ENCODE peak calls at places on chromosomes 1 and 21, in nine cellular contexts. One of them, this sample, is unnamed.
A peak's percentile ranks its signal among the peaks of the same experiment; 100 is the strongest.

GRCh38 chr1:228087771-228088251 is 5.3 kb downstream of the ARF1 start:
- DNase-seq in transverse colon: peak; percentile 9
- DNase-seq in aorta: peak; percentile 84
- DNase-seq in GM12878: no peak
- DNase-seq in tibial nerve: no peak
- DNase-seq in IMR-90: peak; percentile 65
- DNase-seq in A673: no peak
- DNase-seq in astrocyte: peak; percentile 74
- DNase-seq in dorsolateral prefrontal cortex: no peak
- DNase-seq in this sample: no peak

GRCh38 chr1:240797050-240797449 is 185.1 kb upstream of the GREM2 start:
- DNase-seq in IMR-90: peak; percentile 12
- DNase-seq in aorta: no peak
- DNase-seq in tibial nerve: no peak
- DNase-seq in transverse colon: no peak
- DNase-seq in A673: no peak
- DNase-seq in astrocyte: peak; percentile 47
- DNase-seq in dorsolateral prefrontal cortex: no peak
- DNase-seq in GM12878: no peak
- DNase-seq in this sample: peak; percentile 10

GRCh38 chr1:248807067-248807737 is 18.5 kb downstream of the SH3BP5L start:
- DNase-seq in astrocyte: no peak
- DNase-seq in GM12878: no peak
- DNase-seq in IMR-90: peak; percentile 39
- DNase-seq in transverse colon: peak; percentile 74
- DNase-seq in aorta: no peak
- DNase-seq in A673: peak; percentile 52
- DNase-seq in tibial nerve: no peak
- DNase-seq in dorsolateral prefrontal cortex: peak; percentile 49
- DNase-seq in this sample: peak; percentile 54

GRCh38 chr1:32965251-32965643 is 638 bp upstream of the RNF19B start:
- DNase-seq in GM12878: no peak
- DNase-seq in astrocyte: no peak
- DNase-seq in tibial nerve: no peak
- DNase-seq in IMR-90: no peak
- DNase-seq in dorsolateral prefrontal cortex: no peak
- DNase-seq in aorta: no peak
- DNase-seq in transverse colon: no peak
- DNase-seq in A673: no peak
- DNase-seq in this sample: no peak

GRCh38 chr21:34196996-34197395 is 123.6 kb downstream of the MRPS6 start:
- DNase-seq in tibial nerve: no peak
- DNase-seq in dorsolateral prefrontal cortex: no peak
- DNase-seq in transverse colon: no peak
- DNase-seq in astrocyte: no peak
- DNase-seq in A673: no peak
- DNase-seq in GM12878: no peak
- DNase-seq in aorta: no peak
- DNase-seq in IMR-90: no peak
- DNase-seq in this sample: no peak

GRCh38 chr1:151511636-151512215 is 539 bp downstream of the CGN start:
- DNase-seq in IMR-90: no peak
- DNase-seq in transverse colon: peak; percentile 66
- DNase-seq in tibial nerve: peak; percentile 15
- DNase-seq in astrocyte: no peak
- DNase-seq in aorta: no peak
- DNase-seq in dorsolateral prefrontal cortex: peak; percentile 40
- DNase-seq in A673: peak; percentile 38
- DNase-seq in GM12878: no peak
- DNase-seq in this sample: peak; percentile 74

GRCh38 chr21:43658769-43659135 is 536 bp downstream of the HSF2BP start:
- DNase-seq in tibial nerve: no peak
- DNase-seq in aorta: no peak
- DNase-seq in dorsolateral prefrontal cortex: no peak
- DNase-seq in GM12878: no peak
- DNase-seq in transverse colon: no peak
- DNase-seq in A673: no peak
- DNase-seq in astrocyte: no peak
- DNase-seq in IMR-90: no peak
- DNase-seq in this sample: no peak

GRCh38 chr1:165907256-165907857 is 79.9 kb downstream of the UCK2 start:
- DNase-seq in A673: no peak
- DNase-seq in aorta: no peak
- DNase-seq in transverse colon: no peak
- DNase-seq in GM12878: no peak
- DNase-seq in astrocyte: peak; percentile 58
- DNase-seq in tibial nerve: no peak
- DNase-seq in IMR-90: peak; percentile 80
- DNase-seq in dorsolateral prefrontal cortex: no peak
- DNase-seq in this sample: no peak

GRCh38 chr21:34073749-34074282 is 438 bp downstream of the MRPS6 start:
- DNase-seq in IMR-90: no peak
- DNase-seq in tibial nerve: no peak
- DNase-seq in dorsolateral prefrontal cortex: no peak
- DNase-seq in transverse colon: peak; percentile 52
- DNase-seq in GM12878: no peak
- DNase-seq in astrocyte: no peak
- DNase-seq in aorta: peak; percentile 84
- DNase-seq in A673: peak; percentile 51
- DNase-seq in this sample: peak; percentile 74

GRCh38 chr1:29651684-29652665 is 415.7 kb downstream of the PTPRU start:
- DNase-seq in transverse colon: no peak
- DNase-seq in aorta: no peak
- DNase-seq in dorsolateral prefrontal cortex: no peak
- DNase-seq in astrocyte: no peak
- DNase-seq in IMR-90: no peak
- DNase-seq in tibial nerve: no peak
- DNase-seq in A673: no peak
- DNase-seq in GM12878: no peak
- DNase-seq in this sample: no peak

GRCh38 chr1:30663596-30664091 is 59.7 kb downstream of the MATN1 start:
- DNase-seq in dorsolateral prefrontal cortex: no peak
- DNase-seq in tibial nerve: no peak
- DNase-seq in IMR-90: no peak
- DNase-seq in transverse colon: no peak
- DNase-seq in aorta: peak; percentile 71
- DNase-seq in astrocyte: no peak
- DNase-seq in GM12878: no peak
- DNase-seq in A673: no peak
- DNase-seq in this sample: no peak

GRCh38 chr1:43992232-43992995 is 1.0 kb downstream of the CCDC24 start:
- DNase-seq in A673: no peak
- DNase-seq in GM12878: no peak
- DNase-seq in transverse colon: no peak
- DNase-seq in tibial nerve: no peak
- DNase-seq in astrocyte: no peak
- DNase-seq in IMR-90: no peak
- DNase-seq in aorta: no peak
- DNase-seq in dorsolateral prefrontal cortex: no peak
- DNase-seq in this sample: no peak

GRCh38 chr1:194975913-194976312 is 1632.3 kb downstream of the KCNT2 start:
- DNase-seq in tibial nerve: no peak
- DNase-seq in IMR-90: peak; percentile 62
- DNase-seq in dorsolateral prefrontal cortex: no peak
- DNase-seq in transverse colon: no peak
- DNase-seq in GM12878: no peak
- DNase-seq in A673: no peak
- DNase-seq in aorta: no peak
- DNase-seq in astrocyte: peak; percentile 41
- DNase-seq in this sample: no peak

GRCh38 chr21:43767980-43768867 is 7.9 kb downstream of the CSTB start:
- DNase-seq in GM12878: no peak
- DNase-seq in IMR-90: peak; percentile 75
- DNase-seq in tibial nerve: peak; percentile 38
- DNase-seq in astrocyte: peak; percentile 87
- DNase-seq in aorta: no peak
- DNase-seq in A673: no peak
- DNase-seq in transverse colon: peak; percentile 82
- DNase-seq in dorsolateral prefrontal cortex: no peak
- DNase-seq in this sample: peak; percentile 88

GRCh38 chr1:104932030-104932915 is 1182.6 kb downstream of the AMY1C start:
- DNase-seq in A673: no peak
- DNase-seq in tibial nerve: no peak
- DNase-seq in GM12878: no peak
- DNase-seq in dorsolateral prefrontal cortex: no peak
- DNase-seq in aorta: no peak
- DNase-seq in transverse colon: no peak
- DNase-seq in astrocyte: no peak
- DNase-seq in IMR-90: no peak
- DNase-seq in this sample: no peak

GRCh38 chr1:77273891-77274290 is 7.9 kb upstream of the AK5 start:
- DNase-seq in IMR-90: peak; percentile 19
- DNase-seq in aorta: no peak
- DNase-seq in astrocyte: no peak
- DNase-seq in dorsolateral prefrontal cortex: no peak
- DNase-seq in GM12878: no peak
- DNase-seq in A673: no peak
- DNase-seq in tibial nerve: no peak
- DNase-seq in transverse colon: no peak
- DNase-seq in this sample: no peak

GRCh38 chr1:223704921-223705878 is 7.1 kb upstream of the CAPN2 start:
- DNase-seq in astrocyte: peak; percentile 71
- DNase-seq in IMR-90: peak; percentile 40
- DNase-seq in GM12878: no peak
- DNase-seq in tibial nerve: no peak
- DNase-seq in A673: peak; percentile 63
- DNase-seq in transverse colon: no peak
- DNase-seq in dorsolateral prefrontal cortex: no peak
- DNase-seq in aorta: no peak
- DNase-seq in this sample: no peak

GRCh38 chr1:156963621-156964020 is 43.2 kb downstream of the LRRC71 start:
- DNase-seq in transverse colon: no peak
- DNase-seq in IMR-90: no peak
- DNase-seq in tibial nerve: peak; percentile 12
- DNase-seq in astrocyte: no peak
- DNase-seq in dorsolateral prefrontal cortex: no peak
- DNase-seq in GM12878: no peak
- DNase-seq in aorta: no peak
- DNase-seq in A673: no peak
- DNase-seq in this sample: no peak

GRCh38 chr1:63915121-63915520 is 141.3 kb downstream of the ROR1 start:
- DNase-seq in tibial nerve: no peak
- DNase-seq in GM12878: no peak
- DNase-seq in astrocyte: peak; percentile 22
- DNase-seq in A673: peak; percentile 54
- DNase-seq in dorsolateral prefrontal cortex: no peak
- DNase-seq in aorta: no peak
- DNase-seq in IMR-90: peak; percentile 54
- DNase-seq in transverse colon: no peak
- DNase-seq in this sample: no peak
- H3K27ac ChIP-seq in tibial nerve: no peak overlapping the region
- H3K27ac ChIP-seq in GM12878: no peak overlapping the region
- H3K27ac ChIP-seq in astrocyte: no peak overlapping the region
- H3K27ac ChIP-seq in A673: no peak overlapping the region
- H3K27ac ChIP-seq in dorsolateral prefrontal cortex: no peak overlapping the region
- H3K27ac ChIP-seq in aorta: no peak overlapping the region
- H3K27ac ChIP-seq in IMR-90: no peak overlapping the region
- H3K27ac ChIP-seq in transverse colon: no peak overlapping the region
- H3K27ac ChIP-seq in this sample: no peak overlapping the region

DNA sequence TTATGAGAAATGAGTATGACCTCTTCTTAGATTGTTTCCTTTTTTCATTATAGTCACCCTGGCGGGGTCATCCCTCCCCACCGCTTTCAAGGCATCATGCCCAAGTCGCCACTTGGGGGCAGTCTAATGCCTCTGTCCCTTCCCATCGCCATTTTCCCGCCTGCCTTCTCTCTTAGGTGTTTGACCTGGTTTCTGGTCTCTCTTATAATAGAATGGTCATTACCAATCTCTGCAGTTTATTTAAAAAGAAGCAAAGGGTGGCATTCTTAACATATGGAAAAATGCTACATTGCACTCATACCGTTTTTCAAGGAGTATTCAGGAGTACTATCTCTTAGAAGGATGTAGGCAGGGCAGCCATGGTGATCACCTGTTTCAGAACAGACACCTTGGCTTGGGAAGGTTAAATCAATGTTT is 25.2 kb upstream of the OVAAL start:
- DNase-seq in tibial nerve: peak; percentile 74
- DNase-seq in aorta: peak; percentile 87
- DNase-seq in A673: peak; percentile 71
- DNase-seq in IMR-90: peak; percentile 64
- DNase-seq in GM12878: no peak
- DNase-seq in transverse colon: peak; percentile 75
- DNase-seq in dorsolateral prefrontal cortex: peak; percentile 52
- DNase-seq in astrocyte: no peak
- DNase-seq in this sample: peak; percentile 85
- H3K27ac ChIP-seq in tibial nerve: no peak overlapping the region
- H3K27ac ChIP-seq in aorta: no peak overlapping the region
- H3K27ac ChIP-seq in A673: no peak overlapping the region
- H3K27ac ChIP-seq in IMR-90: no peak overlapping the region
- H3K27ac ChIP-seq in GM12878: no peak overlapping the region
- H3K27ac ChIP-seq in transverse colon: no peak overlapping the region
- H3K27ac ChIP-seq in dorsolateral prefrontal cortex: no peak overlapping the region
- H3K27ac ChIP-seq in astrocyte: no peak overlapping the region
- H3K27ac ChIP-seq in this sample: no peak overlapping the region

GRCh38 chr1:10253755-10254154 is 43.4 kb downstream of the KIF1B start:
- DNase-seq in IMR-90: peak; percentile 90
- DNase-seq in dorsolateral prefrontal cortex: no peak
- DNase-seq in aorta: no peak
- DNase-seq in tibial nerve: peak; percentile 31
- DNase-seq in transverse colon: no peak
- DNase-seq in A673: peak; percentile 72
- DNase-seq in astrocyte: peak; percentile 92
- DNase-seq in GM12878: no peak
- DNase-seq in this sample: peak; percentile 76
- H3K27ac ChIP-seq in IMR-90: no peak overlapping the region
- H3K27ac ChIP-seq in dorsolateral prefrontal cortex: peak overlapping the region; percentile 41
- H3K27ac ChIP-seq in aorta: no peak overlapping the region
- H3K27ac ChIP-seq in tibial nerve: peak overlapping the region; percentile 32
- H3K27ac ChIP-seq in transverse colon: peak overlapping the region; percentile 66
- H3K27ac ChIP-seq in A673: peak overlapping the region; percentile 53
- H3K27ac ChIP-seq in astrocyte: peak overlapping the region; percentile 85
- H3K27ac ChIP-seq in GM12878: no peak overlapping the region
- H3K27ac ChIP-seq in this sample: peak overlapping the region; percentile 73

GRCh38 chr1:9350960-9351359 is 58.3 kb downstream of the SPSB1 start:
- DNase-seq in tibial nerve: no peak
- DNase-seq in transverse colon: no peak
- DNase-seq in GM12878: no peak
- DNase-seq in A673: no peak
- DNase-seq in IMR-90: no peak
- DNase-seq in dorsolateral prefrontal cortex: no peak
- DNase-seq in astrocyte: no peak
- DNase-seq in aorta: no peak
- DNase-seq in this sample: no peak
- H3K27ac ChIP-seq in tibial nerve: no peak overlapping the region
- H3K27ac ChIP-seq in transverse colon: peak overlapping the region; percentile 32
- H3K27ac ChIP-seq in GM12878: no peak overlapping the region
- H3K27ac ChIP-seq in A673: no peak overlapping the region
- H3K27ac ChIP-seq in IMR-90: no peak overlapping the region
- H3K27ac ChIP-seq in dorsolateral prefrontal cortex: no peak overlapping the region
- H3K27ac ChIP-seq in astrocyte: no peak overlapping the region
- H3K27ac ChIP-seq in aorta: peak overlapping the region; percentile 38
- H3K27ac ChIP-seq in this sample: peak overlapping the region; percentile 16

DNA sequence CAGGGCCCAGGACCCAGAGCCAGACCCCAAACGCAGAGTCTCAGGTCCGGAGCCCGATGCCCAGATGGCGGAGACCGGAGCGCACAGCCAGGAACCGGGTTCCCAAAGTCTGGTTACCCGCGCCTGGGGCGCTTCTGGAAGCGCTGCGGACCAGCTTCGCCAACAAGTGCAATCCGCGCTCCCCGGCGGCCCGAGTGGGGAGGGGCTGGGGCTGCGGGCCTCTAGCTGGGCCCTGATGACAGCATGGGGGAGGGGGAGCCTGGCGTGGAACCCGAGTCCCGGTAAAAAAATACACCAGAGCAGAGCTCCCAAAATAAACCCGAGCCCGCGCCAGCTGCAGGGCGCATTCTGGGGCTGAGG is 494 bp downstream of the NT5C1A start:
- DNase-seq in transverse colon: no peak
- DNase-seq in tibial nerve: peak; percentile 8
- DNase-seq in GM12878: no peak
- DNase-seq in astrocyte: no peak
- DNase-seq in dorsolateral prefrontal cortex: peak; percentile 40
- DNase-seq in A673: no peak
- DNase-seq in aorta: peak; percentile 85
- DNase-seq in IMR-90: no peak
- DNase-seq in this sample: peak; percentile 25
- H3K27ac ChIP-seq in transverse colon: no peak overlapping the region
- H3K27ac ChIP-seq in tibial nerve: no peak overlapping the region
- H3K27ac ChIP-seq in GM12878: no peak overlapping the region
- H3K27ac ChIP-seq in astrocyte: no peak overlapping the region
- H3K27ac ChIP-seq in dorsolateral prefrontal cortex: peak overlapping the region; percentile 62
- H3K27ac ChIP-seq in A673: no peak overlapping the region
- H3K27ac ChIP-seq in aorta: no peak overlapping the region
- H3K27ac ChIP-seq in IMR-90: no peak overlapping the region
- H3K27ac ChIP-seq in this sample: no peak overlapping the region

This sample was measured in hepatocyte.